ENCODE peak calls at places on chromosomes 5 and 9, in six cellular contexts. S, Q, D, I, F and O are unnamed samples.

GRCh38 chr5:21661129-21661528 is 1192.0 kb downstream of the CDH12 start:
- DNase-seq in S (no peak), Q (no peak), D (peak), I (no peak), F (no peak), O (no peak)

GRCh38 chr9:134909511-134910105 is 8.1 kb downstream of the FCN1 start:
- DNase-seq in S (no peak), Q (no peak), D (no peak), I (no peak), F (no peak), O (no peak)

GRCh38 chr5:54742417-54742889 is 224.9 kb downstream of the SNX18 start:
- DNase-seq in S (peak), Q (peak), D (no peak), I (no peak), F (no peak), O (peak)

GRCh38 chr9:115395511-115396021 is 277.6 kb upstream of the TNC start:
- DNase-seq in S (no peak), Q (no peak), D (no peak), I (no peak), F (no peak), O (no peak)

GRCh38 chr9:121817476-121817875 is 166.0 kb downstream of the DAB2IP start:
- DNase-seq in S (no peak), Q (no peak), D (no peak), I (no peak), F (no peak), O (no peak)

GRCh38 chr5:66015296-66015960 is 89.1 kb downstream of the ERBIN start:
- DNase-seq in S (no peak), Q (no peak), D (no peak), I (no peak), F (no peak), O (no peak)

GRCh38 chr5:20606006-20606405 is 618.0 kb upstream of the CDH18 start:
- DNase-seq in S (no peak), Q (no peak), D (no peak), I (no peak), F (no peak), O (no peak)

GRCh38 chr5:53381-54174 is 38.4 kb upstream of the PLEKHG4B start:
- DNase-seq in S (no peak), Q (peak), D (no peak), I (peak), F (no peak), O (peak)

GRCh38 chr5:148421661-148422060 is 37.9 kb downstream of the FBXO38 start:
- DNase-seq in S (no peak), Q (no peak), D (no peak), I (no peak), F (no peak), O (no peak)

GRCh38 chr5:61280205-61280604 is 51.9 kb upstream of the ZSWIM6 start:
- DNase-seq in S (no peak), Q (peak), D (no peak), I (no peak), F (no peak), O (peak)

GRCh38 chr9:101309139-101309538 is 75.7 kb downstream of the BAAT start:
- DNase-seq in S (no peak), Q (no peak), D (no peak), I (no peak), F (no peak), O (no peak)

GRCh38 chr5:134458676-134459403 is 47.2 kb upstream of the CDKN2AIPNL start:
- DNase-seq in S (no peak), Q (no peak), D (no peak), I (no peak), F (peak), O (no peak)

GRCh38 chr5:172508471-172509404 is 54.4 kb upstream of the SH3PXD2B start:
- DNase-seq in S (no peak), Q (no peak), D (no peak), I (no peak), F (no peak), O (no peak)

GRCh38 chr5:160844177-160844576 is 7.8 kb downstream of the ATP10B start:
- DNase-seq in S (no peak), Q (no peak), D (no peak), I (no peak), F (no peak), O (no peak)

GRCh38 chr9:32705059-32705458 is 69.6 kb upstream of the TAF1L start:
- DNase-seq in S (peak), Q (no peak), D (no peak), I (no peak), F (no peak), O (peak)

GRCh38 chr5:36059571-36060515 is 6.8 kb downstream of the UGT3A2 start:
- DNase-seq in S (no peak), Q (no peak), D (no peak), I (no peak), F (no peak), O (no peak)

GRCh38 chr5:135977375-135977928 is 22.7 kb upstream of the LECT2 start:
- DNase-seq in S (peak), Q (peak), D (no peak), I (peak), F (peak), O (peak)

GRCh38 chr9:135705376-135705775 is 3.4 kb downstream of the KCNT1 start:
- DNase-seq in S (no peak), Q (peak), D (no peak), I (no peak), F (no peak), O (no peak)

GRCh38 chr9:13279284-13280162 is at the start of gene MPDZ:
- DNase-seq in S (peak), Q (peak), D (no peak), I (peak), F (peak), O (no peak)

GRCh38 chr5:167570431-167570830 is 721.0 kb upstream of the WWC1 start:
- DNase-seq in S (no peak), Q (no peak), D (no peak), I (no peak), F (no peak), O (no peak)

GRCh38 chr9:100590481-100590880 is 12.6 kb downstream of the CAVIN4 start:
- DNase-seq in S (no peak), Q (no peak), D (no peak), I (no peak), F (no peak), O (no peak)

GRCh38 chr5:133969654-133970324 is 1.4 kb upstream of the C5orf15 start:
- DNase-seq in S (no peak), Q (no peak), D (no peak), I (peak), F (no peak), O (peak)

GRCh38 chr9:92133949-92134604 is 18.9 kb upstream of the SPTLC1 start:
- DNase-seq in S (peak), Q (peak), D (no peak), I (peak), F (peak), O (peak)

GRCh38 chr5:110754181-110754580 is 15.4 kb downstream of the SLC25A46 start:
- DNase-seq in S (no peak), Q (no peak), D (no peak), I (no peak), F (no peak), O (no peak)
- TF ChIP-seq CTCF in S (no peak), Q (no peak), D (no peak), I (no peak), F (no peak), O (no peak)

GRCh38 chr5:68224561-68225187 is 9.1 kb downstream of the PIK3R1 start:
- DNase-seq in S (no peak), Q (no peak), D (no peak), I (no peak), F (no peak), O (no peak)

GRCh38 chr5:68227532-68228160 is 12.1 kb downstream of the PIK3R1 start:
- DNase-seq in S (no peak), Q (no peak), D (no peak), I (no peak), F (no peak), O (no peak)

GRCh38 chr5:68225911-68226563 is 10.5 kb downstream of the PIK3R1 start:
- DNase-seq in S (no peak), Q (no peak), D (no peak), I (no peak), F (no peak), O (peak)

GRCh38 chr5:68225188-68225910 is 9.8 kb downstream of the PIK3R1 start:
- DNase-seq in S (peak), Q (peak), D (peak), I (no peak), F (peak), O (peak)

DNA sequence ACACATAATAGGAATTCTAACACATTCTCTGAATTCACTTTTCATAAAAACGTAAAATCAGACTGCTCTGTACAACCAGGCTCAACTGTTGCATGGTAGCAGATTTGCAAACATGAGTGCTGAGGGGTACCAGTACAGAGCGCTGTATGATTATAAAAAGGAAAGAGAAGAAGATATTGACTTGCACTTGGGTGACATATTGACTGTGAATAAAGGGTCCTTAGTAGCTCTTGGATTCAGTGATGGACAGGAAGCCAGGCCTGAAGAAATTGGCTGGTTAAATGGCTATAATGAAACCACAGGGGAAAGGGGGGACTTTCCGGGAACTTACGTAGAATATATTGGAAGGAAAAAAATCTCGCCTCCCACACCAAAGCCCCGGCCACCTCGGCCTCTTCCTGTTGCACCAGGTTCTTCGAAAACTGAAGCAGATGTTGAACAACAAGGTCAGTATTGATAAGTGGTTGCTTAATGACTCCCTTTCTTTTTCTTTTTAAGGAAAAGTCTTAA is 11.1 kb downstream of the PIK3R1 start:
- DNase-seq in S (no peak), Q (no peak), D (no peak), I (no peak), F (no peak), O (no peak)
- TF ChIP-seq CTCF in S (no peak), Q (no peak), D (no peak), I (no peak), F (no peak), O (no peak)

GRCh38 chr5:114221807-114222206 is 140.1 kb upstream of the KCNN2 start:
- DNase-seq in S (no peak), Q (no peak), D (no peak), I (no peak), F (no peak), O (no peak)

DNA sequence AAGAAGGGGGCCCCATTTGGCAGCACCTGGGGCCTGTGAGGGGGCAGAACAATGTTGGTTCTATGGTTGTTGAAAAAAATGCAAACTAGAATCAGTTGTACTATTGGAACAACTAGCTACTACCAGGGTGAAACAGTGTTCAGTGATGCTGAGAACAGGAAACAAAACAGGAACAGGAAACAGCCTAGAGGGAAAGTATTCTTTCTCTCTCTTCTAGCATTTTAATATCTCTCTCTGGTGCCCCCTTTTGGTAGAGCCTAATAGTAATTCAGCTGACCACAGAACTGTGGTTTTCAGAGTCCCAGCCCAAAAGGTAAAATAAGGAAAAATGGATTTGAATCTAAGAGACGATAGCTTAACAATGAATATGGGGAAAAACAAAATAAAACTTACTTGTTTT is 138.0 kb upstream of the KCNN2 start:
- DNase-seq in S (no peak), Q (peak), D (no peak), I (no peak), F (no peak), O (peak)
- TF ChIP-seq CTCF in S (peak), Q (peak), D (no peak), I (peak), F (peak), O (no peak)

DNA sequence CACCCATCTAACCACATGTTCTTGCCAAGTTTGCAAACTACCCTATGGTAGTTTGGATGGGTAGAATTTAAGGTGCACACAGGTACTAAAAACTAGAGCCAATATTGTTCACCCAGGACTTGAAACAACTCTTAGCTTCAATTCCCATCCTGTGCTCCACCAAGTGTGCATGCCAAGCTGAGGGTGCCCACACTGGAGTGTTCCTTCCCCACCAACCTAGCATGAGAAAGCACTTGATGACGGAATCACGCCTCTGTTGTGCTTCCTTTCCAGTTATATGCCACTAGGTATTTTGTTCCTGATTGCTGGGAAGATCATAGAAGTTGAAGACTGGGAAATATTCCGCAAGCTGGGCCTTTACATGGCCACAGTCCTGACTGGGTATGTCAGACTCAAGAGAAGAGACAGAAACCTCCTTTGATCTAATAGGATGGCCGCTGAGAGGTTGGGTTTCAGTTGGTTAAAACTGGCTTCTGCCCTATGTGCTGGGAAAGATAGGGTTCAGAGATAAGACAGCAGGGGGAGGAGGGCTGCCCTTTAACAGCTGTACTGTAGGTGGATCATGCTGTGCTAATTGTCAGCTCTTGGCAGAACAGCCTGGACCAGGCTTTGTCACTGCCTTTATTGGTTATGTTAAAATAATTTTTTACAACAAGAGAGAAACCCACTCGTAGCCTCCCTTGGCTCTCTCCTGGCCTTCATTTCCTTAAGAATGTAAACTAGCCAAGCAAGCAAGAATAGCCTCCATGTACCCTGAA is 83.5 kb downstream of the SLC1A1 start:
- DNase-seq in S (no peak), Q (no peak), D (no peak), I (no peak), F (no peak), O (no peak)
- TF ChIP-seq CTCF in S (no peak), Q (no peak), D (no peak), I (no peak), F (no peak), O (no peak)

GRCh38 chr5:139138790-139139189 is 59.4 kb downstream of the SIL1 start:
- DNase-seq in S (peak), Q (peak), D (no peak), I (no peak), F (no peak), O (peak)

GRCh38 chr5:139134906-139135305 is 63.3 kb downstream of the SIL1 start:
- DNase-seq in S (no peak), Q (no peak), D (no peak), I (no peak), F (no peak), O (no peak)

GRCh38 chr5:139138109-139138508 is 60.1 kb downstream of the SIL1 start:
- DNase-seq in S (no peak), Q (no peak), D (no peak), I (no peak), F (no peak), O (no peak)

GRCh38 chr5:139140631-139141071 is 57.5 kb downstream of the SIL1 start:
- DNase-seq in S (no peak), Q (no peak), D (peak), I (no peak), F (no peak), O (no peak)

GRCh38 chr5:139137703-139138102 is 60.5 kb downstream of the SIL1 start:
- DNase-seq in S (no peak), Q (peak), D (no peak), I (no peak), F (no peak), O (peak)
- TF ChIP-seq CTCF in S (no peak), Q (no peak), D (no peak), I (peak), F (peak), O (no peak)